ENCODE peak calls at places on chromosome X, in six cellular contexts. K is astrocyte of the spinal cord, Y is right cardiac atrium, L is pancreas, S is osteoblast, V is IMR-90. X is an unnamed sample.

GRCh38 chrX:42680651-42681050 is 97.3 kb downstream of the PPP1R2C start:
- DNase-seq in K (peak; percentile 30), V (no peak), L (peak; percentile 15), S (no peak), Y (no peak), X (peak; percentile 34)

GRCh38 chrX:115988825-115989224 is 181.7 kb upstream of the AGTR2 start:
- DNase-seq in V (no peak), Y (no peak), L (no peak), K (no peak), S (no peak), X (no peak)

GRCh38 chrX:22056235-22056634 is 24.1 kb downstream of the PHEX start:
- DNase-seq in V (no peak), S (no peak), L (no peak), K (no peak), Y (no peak), X (no peak)

GRCh38 chrX:138886769-138887168 is 175.3 kb upstream of the FGF13 start:
- DNase-seq in K (peak; percentile 22), S (no peak), V (no peak), Y (no peak), L (no peak), X (no peak)

GRCh38 chrX:102832661-102833060 is 104.4 kb upstream of the RAB40AL start:
- DNase-seq in S (peak; percentile 62), K (peak; percentile 65), L (no peak), V (peak; percentile 77), Y (no peak), X (no peak)

GRCh38 chrX:129661369-129661768 is 6.6 kb upstream of the APLN start:
- DNase-seq in S (no peak), V (no peak), K (no peak), L (no peak), Y (no peak), X (no peak)

GRCh38 chrX:70762285-70762684 is 146.2 kb downstream of the TEX11 start:
- DNase-seq in S (no peak), V (no peak), K (no peak), Y (no peak), L (no peak), X (no peak)

GRCh38 chrX:17854069-17854468 is 7.0 kb downstream of the RAI2 start:
- DNase-seq in Y (no peak), V (no peak), L (no peak), S (no peak), K (no peak), X (no peak)

GRCh38 chrX:39582091-39582490 is 515.7 kb downstream of the BCOR start:
- DNase-seq in K (no peak), L (peak; percentile 36), Y (no peak), S (no peak), V (no peak), X (no peak)

GRCh38 chrX:22159071-22159470 is 113.6 kb upstream of the CBLL2 start:
- DNase-seq in K (peak; percentile 25), Y (no peak), L (no peak), V (peak; percentile 29), S (no peak), X (no peak)

GRCh38 chrX:101417190-101417589 is 9.2 kb downstream of the HNRNPH2 start:
- DNase-seq in V (no peak), S (no peak), K (no peak), L (no peak), Y (no peak), X (no peak)

GRCh38 chrX:123648028-123648810 is 84.6 kb downstream of the THOC2 start:
- DNase-seq in V (peak; percentile 83), S (no peak), K (peak; percentile 78), L (peak; percentile 16), Y (no peak), X (no peak)

GRCh38 chrX:154458116-154458953 is at the start of gene PLXNA3:
- DNase-seq in V (no peak), Y (peak; percentile 86), L (peak; percentile 70), K (no peak), S (peak; percentile 97), X (peak; percentile 76)

GRCh38 chrX:41512394-41512793 is 65.3 kb downstream of the NYX start:
- DNase-seq in L (no peak), S (no peak), Y (no peak), V (no peak), K (no peak), X (no peak)

GRCh38 chrX:43728002-43728401 is 71.9 kb downstream of the MAOA start:
- DNase-seq in K (no peak), L (no peak), Y (no peak), S (no peak), V (no peak), X (no peak)

GRCh38 chrX:43552166-43552565 is 103.9 kb upstream of the MAOA start:
- DNase-seq in S (no peak), V (no peak), L (no peak), Y (no peak), K (no peak), X (no peak)

DNA sequence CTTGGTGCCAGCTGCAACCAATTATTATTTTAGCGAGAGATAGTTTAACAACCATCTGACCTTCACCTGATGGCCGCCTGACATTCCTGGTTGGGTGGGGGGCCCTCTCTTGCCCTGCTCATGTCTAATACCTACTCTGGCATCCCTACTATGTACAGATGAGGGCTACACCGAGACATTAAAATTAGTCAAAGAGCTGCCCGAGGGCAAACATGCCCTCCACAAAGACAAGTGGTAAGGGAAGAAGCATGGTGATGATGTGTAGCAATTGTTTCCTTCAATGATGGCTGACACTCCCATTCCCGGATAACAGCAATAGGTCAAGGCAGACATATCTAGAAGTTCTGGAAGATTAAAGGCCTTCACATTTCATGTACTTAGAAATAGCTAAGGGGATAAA is 49.6 kb downstream of the MAP7D3 start:
- DNase-seq in K (no peak), Y (no peak), L (no peak), V (no peak), S (no peak), X (no peak)
- H3K4me3 ChIP-seq in K (no peak overlapping the region), Y (no peak overlapping the region), L (no peak overlapping the region), V (no peak overlapping the region), S (no peak overlapping the region), X (no peak overlapping the region)

GRCh38 chrX:111435469-111435868 is 23.5 kb upstream of the DCX start:
- DNase-seq in Y (no peak), V (no peak), K (no peak), L (no peak), S (no peak), X (no peak)

DNA sequence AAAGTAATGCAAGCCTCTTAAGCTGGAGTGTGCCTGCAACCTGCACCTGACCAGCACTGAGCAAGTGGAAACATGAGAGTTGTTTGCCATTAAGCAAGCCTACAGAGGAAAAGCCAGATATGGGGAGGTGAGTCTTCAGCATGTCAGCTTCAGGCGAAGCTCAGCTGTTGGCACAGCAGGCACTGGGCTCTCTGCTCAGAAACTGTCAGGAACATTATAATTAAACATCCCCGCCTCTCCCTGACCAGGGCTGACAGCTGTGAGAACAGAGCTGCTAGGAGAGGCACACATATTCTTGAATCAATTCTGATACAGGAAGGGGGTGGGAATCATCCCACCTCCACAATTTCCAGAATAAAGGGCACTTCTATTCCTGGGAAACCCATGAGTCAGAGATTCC is 19.0 kb upstream of the DCX start:
- DNase-seq in V (no peak), Y (no peak), K (no peak), L (no peak), S (no peak), X (no peak)
- H3K4me3 ChIP-seq in V (no peak overlapping the region), Y (no peak overlapping the region), K (no peak overlapping the region), L (no peak overlapping the region), S (no peak overlapping the region), X (no peak overlapping the region)

GRCh38 chrX:120308558-120308957 is 2.7 kb downstream of the TMEM255A start:
- DNase-seq in K (peak; percentile 2), V (no peak), Y (no peak), S (no peak), L (no peak), X (peak; percentile 38)

GRCh38 chrX:120310861-120311631 is at the start of gene TMEM255A:
- DNase-seq in L (no peak), V (no peak), S (peak; percentile 81), Y (no peak), K (peak; percentile 3), X (peak; percentile 55)

GRCh38 chrX:120308959-120309872 is 2.0 kb downstream of the TMEM255A start:
- DNase-seq in S (peak; percentile 85), V (peak; percentile 14), Y (peak; percentile 77), L (peak; percentile 61), K (peak; percentile 54), X (peak; percentile 81)

GRCh38 chrX:120311632-120312000 is 355 bp upstream of the TMEM255A start:
- DNase-seq in S (no peak), L (no peak), Y (no peak), V (no peak), K (no peak), X (no peak)

DNA sequence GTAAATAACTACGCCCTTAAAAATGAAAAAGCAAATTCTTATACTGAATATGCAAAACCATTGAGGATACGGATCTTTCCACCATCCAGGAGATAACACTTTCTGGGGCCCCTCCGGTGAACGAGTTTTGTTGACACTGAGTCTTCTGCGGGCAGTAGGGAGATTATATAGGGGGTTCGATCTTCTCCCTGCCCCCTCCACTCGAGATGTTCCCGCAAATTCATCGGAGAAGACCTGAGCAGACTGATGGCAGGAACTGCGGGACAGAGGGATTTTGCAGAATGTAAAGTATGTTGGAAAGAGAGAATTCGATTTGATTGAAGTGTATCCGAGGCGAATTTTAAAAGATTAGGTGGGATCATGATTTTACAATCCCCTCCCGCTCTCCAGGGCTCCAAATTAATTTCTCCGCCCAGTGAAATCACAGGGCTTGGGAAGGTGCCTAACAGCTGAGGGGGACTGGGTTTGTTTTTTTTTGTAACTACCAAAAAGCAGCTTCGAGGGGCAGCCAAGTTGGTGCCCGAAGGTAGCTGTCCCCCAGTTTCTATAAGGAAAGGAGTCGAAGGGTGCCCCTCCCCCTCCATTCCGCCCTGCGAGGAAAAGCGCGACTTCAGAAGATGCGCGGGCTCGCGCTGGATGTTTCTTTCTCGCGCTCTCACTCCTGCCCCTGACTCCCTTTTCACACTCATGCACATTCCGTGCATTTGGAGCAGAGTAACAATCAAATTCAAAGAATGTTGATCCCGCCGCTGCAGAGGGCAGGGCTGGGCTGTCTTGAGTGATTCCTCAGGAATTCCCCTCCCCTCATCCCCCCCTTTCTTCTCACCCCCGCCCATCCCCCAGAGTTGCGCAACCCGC is 1.2 kb downstream of the TMEM255A start:
- DNase-seq in V (no peak), Y (peak; percentile 58), S (no peak), K (no peak), L (no peak), X (peak; percentile 41)
- H3K4me3 ChIP-seq in V (peak overlapping the region; percentile 21), Y (peak overlapping the region; percentile 50), S (no peak overlapping the region), K (peak overlapping the region; percentile 19), L (peak overlapping the region; percentile 38), X (peak overlapping the region; percentile 44)

GRCh38 chrX:139931646-139932076 is 1.2 kb downstream of the ATP11C start:
- DNase-seq in Y (no peak), L (no peak), V (no peak), S (no peak), K (no peak), X (no peak)
- H3K4me3 ChIP-seq in Y (peak overlapping the region; percentile 89), L (peak overlapping the region; percentile 67), V (peak overlapping the region; percentile 80), S (peak overlapping the region; percentile 80), K (peak overlapping the region; percentile 71), X (peak overlapping the region; percentile 60)